ENCODE peak calls at places on chromosomes 4 and X, in four cellular contexts. T is IMR-90, R is GM12878, W is K562. A is an unnamed sample.

GRCh38 chr4:114264877-114265291 is 285.4 kb upstream of the ARSJ start:
- DNase-seq in T (peak), R (no peak), W (no peak), A (peak)

GRCh38 chr4:19026281-19026680 is 1004.7 kb upstream of the LCORL start:
- DNase-seq in T (no peak), R (no peak), W (no peak), A (no peak)

GRCh38 chr4:29762151-29762550 is 958.0 kb upstream of the PCDH7 start:
- DNase-seq in T (no peak), R (no peak), W (no peak), A (no peak)

GRCh38 chrX:1902901-1903379 is 288.1 kb downstream of the ASMT start:
- DNase-seq in T (no peak), R (no peak), W (no peak), A (no peak)

GRCh38 chr4:152951348-152951747 is 15.2 kb downstream of the FHDC1 start:
- DNase-seq in T (peak), R (no peak), W (no peak), A (peak)

GRCh38 chr4:39044947-39045734 is 12.9 kb upstream of the TMEM156 start:
- DNase-seq in T (no peak), R (no peak), W (peak), A (peak)

GRCh38 chrX:69229436-69229835 is 64.2 kb upstream of the PJA1 start:
- DNase-seq in T (peak), R (no peak), W (no peak), A (no peak)

GRCh38 chrX:73828080-73828720 is 265.2 kb downstream of the CHIC1 start:
- DNase-seq in T (no peak), R (no peak), W (no peak), A (no peak)

GRCh38 chr4:106264331-106264728 is 51.7 kb downstream of the TBCK start:
- DNase-seq in T (peak), R (no peak), W (peak), A (no peak)

GRCh38 chrX:18855919-18856644 is 127.8 kb downstream of the PHKA2 start:
- DNase-seq in T (no peak), R (peak), W (no peak), A (no peak)

GRCh38 chr4:97498875-97499274 is 644.4 kb downstream of the STPG2 start:
- DNase-seq in T (no peak), R (no peak), W (no peak), A (no peak)

GRCh38 chr4:153432971-153433752 is 33.0 kb upstream of the TMEM131L start:
- DNase-seq in T (peak), R (peak), W (peak), A (peak)

GRCh38 chrX:34275710-34276109 is 143.6 kb upstream of the FAM47A start:
- DNase-seq in T (no peak), R (no peak), W (no peak), A (peak)

GRCh38 chr4:78754872-78755271 is 21.3 kb upstream of the BMP2K start:
- DNase-seq in T (no peak), R (no peak), W (no peak), A (no peak)

GRCh38 chr4:113349400-113349799 is 299.9 kb downstream of the ANK2 start:
- DNase-seq in T (no peak), R (no peak), W (no peak), A (peak)

GRCh38 chr4:64883087-64883926 is 474.1 kb upstream of the TECRL start:
- DNase-seq in T (no peak), R (no peak), W (no peak), A (no peak)

GRCh38 chrX:153474718-153475117 is 4.3 kb upstream of the HAUS7 start:
- DNase-seq in T (peak), R (no peak), W (peak), A (peak)

GRCh38 chr4:122450847-122451246 is 5.7 kb downstream of the IL2 start:
- DNase-seq in T (peak), R (no peak), W (peak), A (no peak)

GRCh38 chr4:81425087-81425486 is 46.6 kb downstream of the RASGEF1B start:
- DNase-seq in T (no peak), R (no peak), W (peak), A (no peak)

GRCh38 chr4:139301821-139302611 is at the start of gene NDUFC1:
- DNase-seq in T (peak), R (peak), W (peak), A (peak)

GRCh38 chr4:169649545-169650226 is 29.3 kb downstream of the CLCN3 start:
- DNase-seq in T (no peak), R (no peak), W (peak), A (no peak)

GRCh38 chrX:45845142-45845541 is 644.5 kb upstream of the DIPK2B start:
- DNase-seq in T (no peak), R (no peak), W (no peak), A (no peak)

GRCh38 chr4:150217192-150217591 is 138.9 kb downstream of the DCLK2 start:
- DNase-seq in T (peak), R (no peak), W (peak), A (peak)

GRCh38 chr4:142091085-142091513 is 454.7 kb downstream of the IL15 start:
- DNase-seq in T (peak), R (no peak), W (no peak), A (peak)

GRCh38 chr4:153527690-153528089 is 61.5 kb downstream of the TMEM131L start:
- DNase-seq in T (no peak), R (no peak), W (no peak), A (no peak)

GRCh38 chr4:164716901-164717300 is 37.0 kb upstream of the SMIM31 start:
- DNase-seq in T (no peak), R (no peak), W (peak), A (no peak)

GRCh38 chr4:8844976-8845690 is 26.5 kb downstream of the HMX1 start:
- DNase-seq in T (no peak), R (no peak), W (no peak), A (no peak)

GRCh38 chrX:135463937-135464336 is 42.2 kb downstream of the SMIM10L2A start:
- DNase-seq in T (peak), R (no peak), W (peak), A (peak)

GRCh38 chr4:1576961-1577814 is 106.9 kb downstream of the FAM53A start:
- DNase-seq in T (no peak), R (no peak), W (no peak), A (no peak)

GRCh38 chrX:145002776-145003175 is 244.5 kb upstream of the SPANXN1 start:
- DNase-seq in T (no peak), R (no peak), W (no peak), A (no peak)

GRCh38 chr4:37734989-37735388 is 48.8 kb upstream of the RELL1 start:
- DNase-seq in T (no peak), R (no peak), W (no peak), A (no peak)

GRCh38 chr4:37729649-37730004 is 43.5 kb upstream of the RELL1 start:
- DNase-seq in T (no peak), R (no peak), W (no peak), A (no peak)

GRCh38 chr4:37735578-37735977 is 49.4 kb upstream of the RELL1 start:
- DNase-seq in T (no peak), R (no peak), W (no peak), A (no peak)

GRCh38 chr4:37732787-37733186 is 46.6 kb upstream of the RELL1 start:
- DNase-seq in T (no peak), R (no peak), W (no peak), A (no peak)

DNA sequence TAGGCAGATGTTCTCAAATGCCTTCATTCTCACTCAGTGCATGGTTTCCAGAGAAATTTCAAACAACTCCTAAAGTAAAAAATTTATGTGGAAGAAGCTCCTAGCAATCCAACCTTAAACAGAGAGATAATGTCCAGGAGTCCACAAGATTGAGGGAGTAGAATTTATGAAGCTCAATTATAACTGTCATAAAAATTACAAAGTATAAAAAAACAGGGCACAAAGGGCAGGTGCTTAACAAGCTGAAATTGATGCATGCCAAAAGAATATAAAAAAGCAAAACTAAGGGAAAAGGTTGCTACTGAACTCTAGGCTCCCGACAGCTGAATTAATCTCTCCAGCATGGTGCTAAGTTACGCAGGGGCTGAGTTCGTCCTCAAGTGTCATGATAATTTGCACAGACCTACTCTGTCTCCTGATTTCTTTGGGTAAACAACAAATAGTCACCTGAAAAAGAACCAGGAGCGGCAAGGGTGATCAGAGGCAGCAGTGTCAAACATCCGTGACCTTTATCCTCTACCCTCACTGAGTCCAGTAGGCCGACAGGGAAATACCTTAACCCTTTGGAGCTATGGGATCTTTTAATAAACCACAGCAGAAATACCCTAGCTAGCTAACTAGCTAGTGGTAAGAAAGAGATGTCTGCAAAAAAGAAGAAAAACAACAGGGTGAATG is 47.2 kb upstream of the RELL1 start:
- DNase-seq in T (no peak), R (no peak), W (no peak), A (no peak)
- H2AFZ ChIP-seq in T (no peak), R (no peak), W (no peak), A (no peak)

DNA sequence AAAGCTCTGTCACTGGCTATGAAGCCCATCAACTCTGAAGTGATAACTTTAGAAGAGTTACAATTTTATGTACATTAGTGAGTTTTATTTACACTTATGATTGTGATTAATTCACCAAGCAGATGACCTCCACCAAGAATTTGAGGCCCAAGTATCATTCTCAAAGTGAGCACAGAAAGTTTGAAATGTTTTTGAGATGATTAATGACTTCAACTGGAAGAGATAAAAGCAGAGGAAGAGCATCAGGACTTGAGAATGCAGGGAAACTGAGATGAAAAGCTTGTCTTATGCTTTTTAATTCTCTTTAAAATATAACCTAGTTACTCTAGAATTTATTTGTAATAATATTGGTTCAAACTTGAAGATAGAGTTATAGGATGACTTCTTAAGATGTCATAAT is 112.8 kb upstream of the H2AZ1 start:
- DNase-seq in T (peak), R (no peak), W (no peak), A (no peak)
- TF ChIP-seq FOS in T (no peak), R (no peak), W (no peak), A (no peak)

GRCh38 chr4:168484626-168485025 is 4.3 kb upstream of the DDX60L start:
- DNase-seq in T (peak), R (no peak), W (no peak), A (peak)
- H2AFZ ChIP-seq in T (no peak), R (no peak), W (no peak), A (peak)

GRCh38 chr4:130393246-130394041 is 1297.5 kb downstream of the C4orf33 start:
- DNase-seq in T (peak), R (no peak), W (no peak), A (peak)

GRCh38 chr4:130395871-130396270 is 1299.9 kb downstream of the C4orf33 start:
- DNase-seq in T (peak), R (no peak), W (no peak), A (peak)
- TF ChIP-seq FOS in T (peak), R (no peak), W (no peak), A (peak)

GRCh38 chr4:88697588-88698329 is at the start of gene NAP1L5:
- DNase-seq in T (peak), R (peak), W (peak), A (peak)
- H2AFZ ChIP-seq in T (peak), R (peak), W (peak), A (peak)

GRCh38 chr4:26557164-26557563 is 26.7 kb upstream of the TBC1D19 start:
- DNase-seq in T (peak), R (no peak), W (no peak), A (no peak)
- TF ChIP-seq FOS in T (no peak), R (no peak), W (no peak), A (no peak)

DNA sequence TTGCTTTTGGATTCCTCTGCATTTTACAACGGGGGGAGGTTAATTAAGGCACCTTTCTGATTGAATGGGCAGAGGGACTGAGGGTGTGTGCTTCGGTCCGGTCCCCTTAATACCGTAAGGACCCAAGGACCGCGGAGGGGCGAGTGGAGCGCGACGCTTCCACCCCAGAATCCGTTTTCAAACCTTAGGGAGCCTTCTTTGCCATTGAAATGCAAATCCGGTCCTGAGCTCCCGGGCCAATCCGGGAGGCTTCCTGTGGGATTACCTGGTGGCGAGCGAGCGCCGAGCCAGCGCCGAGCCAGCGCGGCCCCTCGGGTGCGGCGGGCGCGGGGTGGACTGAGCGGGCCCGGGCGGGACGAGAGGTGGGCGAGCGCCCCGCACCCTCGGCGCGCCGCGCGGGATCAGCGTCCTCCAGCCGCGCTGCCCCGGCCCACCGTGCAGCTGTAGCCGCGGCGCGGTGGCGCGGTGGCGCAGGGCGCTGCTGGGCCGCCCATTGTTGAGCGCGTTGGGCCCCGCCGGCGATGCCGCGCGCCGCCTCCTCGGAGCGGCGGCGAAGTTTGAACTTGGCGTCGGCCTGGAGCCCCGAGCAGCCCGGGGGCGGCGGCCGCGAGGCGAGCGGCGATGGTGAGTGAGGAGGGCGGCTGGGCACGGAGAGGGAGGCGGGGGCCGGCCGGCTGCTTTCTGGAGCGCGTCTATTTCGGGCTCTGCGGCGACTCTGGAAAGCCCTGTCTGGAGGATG is 208.7 kb downstream of the SOWAHB start:
- DNase-seq in T (peak), R (no peak), W (no peak), A (peak)
- H2AFZ ChIP-seq in T (peak), R (no peak), W (no peak), A (peak)

DNA sequence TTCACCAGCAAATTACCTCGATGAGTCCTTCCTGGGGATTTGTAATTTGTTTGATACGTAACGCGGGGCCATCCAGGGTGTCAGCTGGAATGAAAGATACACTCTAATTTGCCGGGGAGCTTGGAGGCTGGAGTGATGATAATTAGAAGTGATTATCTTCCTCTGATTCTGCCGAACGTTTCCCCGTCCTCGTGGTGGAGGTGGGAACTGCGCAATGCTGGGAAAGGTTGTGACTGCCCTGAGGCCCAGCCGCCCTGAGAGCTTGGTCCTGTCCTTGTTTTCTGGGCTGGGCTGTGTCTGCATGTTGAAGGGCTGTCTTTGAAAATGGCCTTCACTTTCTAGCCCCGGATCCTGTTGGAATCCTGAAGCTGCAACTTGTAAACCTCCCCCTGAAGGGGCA is 48.0 kb downstream of the SORCS2 start:
- DNase-seq in T (no peak), R (no peak), W (no peak), A (no peak)
- TF ChIP-seq FOS in T (no peak), R (no peak), W (no peak), A (no peak)

GRCh38 chr4:89615056-89615455 is 221.9 kb downstream of the SNCA start:
- DNase-seq in T (no peak), R (no peak), W (no peak), A (no peak)

GRCh38 chr4:89610236-89610635 is 226.7 kb downstream of the SNCA start:
- DNase-seq in T (no peak), R (no peak), W (no peak), A (no peak)

GRCh38 chr4:89614155-89614554 is 222.8 kb downstream of the SNCA start:
- DNase-seq in T (no peak), R (no peak), W (no peak), A (no peak)

DNA sequence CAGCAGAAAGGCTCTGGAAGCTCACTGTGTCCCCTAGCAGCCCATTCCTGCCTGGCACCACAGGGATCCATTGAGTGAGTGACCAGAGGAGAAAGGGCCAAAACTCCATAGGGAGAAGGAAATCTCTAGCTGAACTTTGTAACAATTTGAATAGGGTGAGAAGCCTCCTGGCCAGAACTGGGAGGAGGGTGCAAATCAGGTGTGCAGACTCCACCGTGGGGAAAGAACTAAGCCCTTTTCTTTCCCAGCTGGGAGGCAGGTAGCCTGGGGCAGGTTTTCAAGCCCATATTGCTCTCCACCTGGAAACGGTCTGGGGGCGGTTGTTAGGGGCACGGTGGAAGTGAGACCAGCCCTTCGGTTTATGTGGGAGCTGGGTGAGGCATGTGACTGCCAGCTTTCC is 227.2 kb downstream of the SNCA start:
- DNase-seq in T (no peak), R (no peak), W (no peak), A (no peak)
- H2AFZ ChIP-seq in T (no peak), R (no peak), W (no peak), A (no peak)

GRCh38 chr4:23097251-23097650 is 404.5 kb downstream of the GBA3 start:
- DNase-seq in T (peak), R (no peak), W (no peak), A (no peak)
- TF ChIP-seq FOS in T (no peak), R (no peak), W (no peak), A (no peak)